ENCODE peak calls at places on chromosomes 1 and 21, in seven cellular contexts. O is body of pancreas, A is astrocyte, V is H9, J is epithelial cell of esophagus, L is fibroblast of villous mesenchyme, I is fibroblast of the aortic adventitia. X is an unnamed sample.

GRCh38 chr1:2636733-2637132 is 3.9 kb upstream of the MMEL1 start:
- DNase-seq in O (no peak), A (no peak), V (no peak), J (peak), L (no peak), I (no peak), X (no peak)

GRCh38 chr1:209349372-209350324 is 233.9 kb upstream of the CAMK1G start:
- DNase-seq in O (no peak), A (peak), V (no peak), J (no peak), L (no peak), I (no peak), X (no peak)

GRCh38 chr1:27576846-27577245 is 27.1 kb downstream of the AHDC1 start:
- DNase-seq in O (no peak), A (no peak), V (no peak), J (no peak), L (no peak), I (no peak), X (no peak)

GRCh38 chr1:17403081-17403480 is 31.1 kb downstream of the PADI6 start:
- DNase-seq in O (no peak), A (no peak), V (no peak), J (peak), L (no peak), I (no peak), X (peak)

GRCh38 chr1:172382406-172382805 is 38.1 kb upstream of the C1orf105 start:
- DNase-seq in O (no peak), A (no peak), V (no peak), J (no peak), L (no peak), I (no peak), X (no peak)

GRCh38 chr1:27360159-27361043 is 6.4 kb downstream of the MAP3K6 start:
- DNase-seq in O (no peak), A (no peak), V (peak), J (no peak), L (no peak), I (no peak), X (peak)

GRCh38 chr1:205301220-205301821 is 20.2 kb downstream of the NUAK2 start:
- DNase-seq in O (peak), A (peak), V (peak), J (peak), L (peak), I (peak), X (no peak)

GRCh38 chr1:119779869-119780356 is 11.2 kb upstream of the HMGCS2 start:
- DNase-seq in O (peak), A (no peak), V (no peak), J (peak), L (peak), I (peak), X (no peak)

GRCh38 chr1:212605441-212605976 is 3.1 kb upstream of the ATF3 start:
- DNase-seq in O (no peak), A (peak), V (no peak), J (peak), L (no peak), I (peak), X (no peak)

GRCh38 chr1:195153107-195153506 is 1455.1 kb downstream of the KCNT2 start:
- DNase-seq in O (no peak), A (no peak), V (no peak), J (no peak), L (no peak), I (no peak), X (no peak)

GRCh38 chr1:107555578-107555977 is 409.4 kb downstream of the VAV3 start:
- DNase-seq in O (no peak), A (no peak), V (no peak), J (no peak), L (no peak), I (no peak), X (no peak)

GRCh38 chr21:29431680-29432079 is 133.0 kb downstream of the BACH1 start:
- DNase-seq in O (no peak), A (no peak), V (no peak), J (no peak), L (no peak), I (no peak), X (no peak)

GRCh38 chr1:76330993-76331603 is 256.6 kb downstream of the ST6GALNAC3 start:
- DNase-seq in O (peak), A (peak), V (peak), J (peak), L (peak), I (peak), X (peak)

GRCh38 chr1:156625436-156626078 is 6.3 kb downstream of the HAPLN2 start:
- DNase-seq in O (peak), A (no peak), V (no peak), J (peak), L (peak), I (peak), X (peak)

GRCh38 chr1:241557551-241558193 is 25.5 kb downstream of the KMO start:
- DNase-seq in O (no peak), A (no peak), V (no peak), J (no peak), L (peak), I (no peak), X (no peak)

GRCh38 chr21:19683492-19683891 is 1279.9 kb upstream of the TMPRSS15 start:
- DNase-seq in O (no peak), A (no peak), V (no peak), J (no peak), L (no peak), I (no peak), X (no peak)

GRCh38 chr1:153265457-153265856 is 6.0 kb downstream of the LORICRIN start:
- DNase-seq in O (no peak), A (no peak), V (no peak), J (no peak), L (no peak), I (no peak), X (no peak)

GRCh38 chr1:39167632-39168209 is 36.8 kb upstream of the MACF1 start:
- DNase-seq in O (no peak), A (peak), V (no peak), J (no peak), L (peak), I (peak), X (no peak)

GRCh38 chr1:115982399-115982798 is 6.1 kb downstream of the SLC22A15 start:
- DNase-seq in O (no peak), A (no peak), V (no peak), J (no peak), L (no peak), I (no peak), X (peak)

GRCh38 chr1:87279966-87280535 is 48.6 kb upstream of the LMO4 start:
- DNase-seq in O (no peak), A (peak), V (no peak), J (no peak), L (peak), I (peak), X (no peak)

GRCh38 chr1:2025491-2025981 is 6.4 kb downstream of the GABRD start:
- DNase-seq in O (no peak), A (no peak), V (no peak), J (no peak), L (peak), I (no peak), X (no peak)

GRCh38 chr1:156112276-156113137 is 2.0 kb upstream of the LMNA start:
- DNase-seq in O (no peak), A (no peak), V (no peak), J (no peak), L (no peak), I (no peak), X (no peak)

GRCh38 chr1:2785631-2786328 is 15.7 kb downstream of the TTC34 start:
- DNase-seq in O (peak), A (no peak), V (no peak), J (no peak), L (no peak), I (no peak), X (no peak)

GRCh38 chr21:38802050-38803026 is 3.4 kb upstream of the ETS2 start:
- DNase-seq in O (no peak), A (no peak), V (no peak), J (peak), L (no peak), I (no peak), X (no peak)

GRCh38 chr1:221169447-221169889 is 290.2 kb downstream of the HLX start:
- DNase-seq in O (no peak), A (peak), V (peak), J (peak), L (peak), I (peak), X (no peak)

GRCh38 chr21:33425825-33426224 is 22.6 kb downstream of the IFNGR2 start:
- DNase-seq in O (no peak), A (no peak), V (no peak), J (no peak), L (no peak), I (no peak), X (no peak)

GRCh38 chr1:12177999-12178441 is 11.2 kb downstream of the TNFRSF1B start:
- DNase-seq in O (peak), A (peak), V (peak), J (peak), L (peak), I (peak), X (no peak)

GRCh38 chr1:85818371-85818770 is 110.1 kb upstream of the ZNHIT6 start:
- DNase-seq in O (no peak), A (peak), V (no peak), J (no peak), L (peak), I (peak), X (no peak)

GRCh38 chr1:48869116-48869893 is 92.6 kb upstream of the BEND5 start:
- DNase-seq in O (no peak), A (peak), V (no peak), J (peak), L (no peak), I (peak), X (no peak)
- TF ChIP-seq CTCF in O (no peak), A (no peak), V (peak), J (peak), L (no peak), I (no peak), X (no peak)

GRCh38 chr1:152018537-152018936 is 18.3 kb downstream of the S100A11 start:
- DNase-seq in O (no peak), A (no peak), V (peak), J (peak), L (peak), I (no peak), X (no peak)
- TF ChIP-seq CTCF in O (no peak), A (peak), V (peak), J (peak), L (peak), I (peak), X (peak)

DNA sequence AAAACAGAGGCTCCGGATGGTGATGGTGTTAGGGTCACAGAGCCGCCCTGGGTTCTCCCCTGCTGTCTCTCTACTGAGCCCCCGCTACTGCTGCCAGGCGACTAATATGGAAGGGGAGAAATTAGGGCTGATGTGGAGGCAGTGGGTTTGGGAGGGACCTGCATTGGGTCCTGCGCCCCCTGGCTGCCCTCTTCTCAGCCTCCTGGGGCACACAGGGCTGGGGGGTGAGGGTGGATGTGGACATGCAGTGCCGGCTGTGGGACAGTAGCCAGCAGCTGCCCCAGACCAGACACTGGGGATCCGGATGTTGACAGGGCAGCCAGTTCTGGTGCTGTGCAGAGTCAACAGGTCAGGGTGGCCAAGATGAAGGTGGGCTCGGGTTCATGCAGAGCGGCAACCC is 1.5 kb upstream of the CLCNKB start:
- DNase-seq in O (no peak), A (no peak), V (no peak), J (no peak), L (no peak), I (no peak), X (no peak)
- TF ChIP-seq CTCF in O (no peak), A (no peak), V (no peak), J (no peak), L (peak), I (no peak), X (no peak)

GRCh38 chr1:109482796-109483638 is 688 bp upstream of the ATXN7L2 start:
- DNase-seq in O (peak), A (no peak), V (no peak), J (no peak), L (no peak), I (no peak), X (peak)
- TF ChIP-seq CTCF in O (no peak), A (no peak), V (peak), J (no peak), L (no peak), I (no peak), X (no peak)

GRCh38 chr1:84782881-84783280 is 92.6 kb upstream of the SSX2IP start:
- DNase-seq in O (no peak), A (no peak), V (no peak), J (no peak), L (no peak), I (no peak), X (no peak)

GRCh38 chr1:84780000-84780716 is 89.9 kb upstream of the SSX2IP start:
- DNase-seq in O (no peak), A (no peak), V (no peak), J (peak), L (no peak), I (peak), X (peak)

GRCh38 chr1:84785231-84785630 is 95.0 kb upstream of the SSX2IP start:
- DNase-seq in O (no peak), A (peak), V (no peak), J (no peak), L (peak), I (peak), X (peak)

GRCh38 chr1:84776639-84777038 is 86.4 kb upstream of the SSX2IP start:
- DNase-seq in O (no peak), A (no peak), V (no peak), J (peak), L (no peak), I (peak), X (peak)

GRCh38 chr1:84782311-84782771 is 92.1 kb upstream of the SSX2IP start:
- DNase-seq in O (peak), A (peak), V (peak), J (peak), L (peak), I (peak), X (peak)
- TF ChIP-seq CTCF in O (peak), A (peak), V (peak), J (peak), L (peak), I (peak), X (peak)